ENCODE peak calls at places on chromosomes 11 and 22, in seven cellular contexts. R is hypothalamus, F is G401, D is foreskin fibroblast, M is HEK293T, I is right cardiac atrium, K is KBM-7. A is an unnamed sample.

GRCh38 chr22:48492371-48493320 is 1335.0 kb downstream of the BRD1 start:
- DNase-seq in R (peak), F (peak), D (peak), M (peak), I (no peak), K (peak), A (peak)

GRCh38 chr22:35064664-35065063 is 1.3 kb upstream of the ISX start:
- DNase-seq in R (no peak), F (no peak), D (no peak), M (no peak), I (no peak), K (peak), A (peak)

GRCh38 chr11:67071420-67072284 is 15.0 kb downstream of the RHOD start:
- DNase-seq in R (peak), F (peak), D (peak), M (peak), I (peak), K (peak), A (peak)

GRCh38 chr22:45336971-45337431 is 27.3 kb downstream of the FAM118A start:
- DNase-seq in R (peak), F (no peak), D (peak), M (no peak), I (peak), K (no peak), A (no peak)

GRCh38 chr11:76642341-76642740 is 28.2 kb downstream of the LRRC32 start:
- DNase-seq in R (no peak), F (no peak), D (no peak), M (no peak), I (no peak), K (no peak), A (peak)

GRCh38 chr11:134037093-134037908 is 31.6 kb upstream of the JAM3 start:
- DNase-seq in R (peak), F (peak), D (peak), M (peak), I (peak), K (peak), A (peak)

GRCh38 chr11:35555238-35555887 is 29.9 kb upstream of the PAMR1 start:
- DNase-seq in R (no peak), F (no peak), D (peak), M (no peak), I (no peak), K (no peak), A (no peak)

GRCh38 chr11:94938399-94939055 is 34.8 kb downstream of the CWC15 start:
- DNase-seq in R (no peak), F (peak), D (peak), M (peak), I (peak), K (no peak), A (no peak)

A was measured in islet precursor cell.